ENCODE peak calls at places on chromosomes 5 and 9, in ten cellular contexts. S, V, C, Q, J, K, E, U, F and G are unnamed samples.

GRCh38 chr5:33685873-33686550 is 205.8 kb downstream of the ADAMTS12 start:
- DNase-seq in U (no peak), Q (no peak), V (no peak), J (no peak), C (no peak), S (no peak), K (no peak), E (no peak), F (no peak), G (no peak)

GRCh38 chr5:68344447-68345111 is 129.0 kb downstream of the PIK3R1 start:
- DNase-seq in S (no peak), E (no peak), F (no peak), U (no peak), Q (no peak), J (peak), V (no peak), C (peak), K (no peak), G (no peak)

GRCh38 chr9:125435776-125436612 is 174.4 kb downstream of the GAPVD1 start:
- DNase-seq in J (no peak), U (no peak), S (no peak), F (no peak), K (no peak), C (no peak), V (no peak), Q (no peak), E (no peak), G (no peak)

GRCh38 chr5:127320032-127320945 is 29.7 kb downstream of the MEGF10 start:
- DNase-seq in C (no peak), J (no peak), Q (no peak), V (no peak), E (no peak), U (no peak), K (no peak), F (no peak), S (no peak), G (no peak)

GRCh38 chr5:150780180-150780692 is 1.7 kb downstream of the SMIM3 start:
- DNase-seq in C (peak), Q (no peak), F (peak), E (no peak), S (no peak), U (no peak), J (peak), V (peak), K (peak), G (peak)

GRCh38 chr9:109315889-109316640 is 4.8 kb downstream of the EPB41L4B start:
- DNase-seq in U (no peak), V (peak), C (peak), Q (peak), K (no peak), S (no peak), F (peak), J (peak), E (no peak), G (peak)

GRCh38 chr5:146751781-146752401 is 126.7 kb downstream of the PPP2R2B start:
- DNase-seq in J (no peak), C (no peak), V (no peak), S (no peak), F (no peak), Q (no peak), U (no peak), E (no peak), K (no peak), G (no peak)

GRCh38 chr9:125189011-125189360 is 617 bp downstream of the PPP6C start:
- DNase-seq in S (no peak), C (no peak), F (peak), U (no peak), K (no peak), E (peak), V (no peak), J (peak), Q (no peak), G (no peak)

GRCh38 chr9:95316794-95317118 is 753 bp downstream of the FANCC start:
- DNase-seq in U (peak), S (no peak), F (peak), V (no peak), C (peak), J (peak), K (peak), E (peak), Q (peak), G (no peak)

GRCh38 chr9:114317665-114318357 is 5.1 kb upstream of the ORM1 start:
- DNase-seq in U (no peak), E (no peak), J (peak), K (peak), F (no peak), V (no peak), Q (no peak), S (peak), C (peak), G (peak)

GRCh38 chr5:90000351-90000750 is 409.2 kb downstream of the CETN3 start:
- DNase-seq in S (no peak), C (no peak), V (no peak), U (no peak), Q (no peak), J (no peak), K (no peak), E (no peak), F (no peak), G (no peak)

GRCh38 chr5:100904259-100904822 is 1.3 kb upstream of the ST8SIA4 start:
- DNase-seq in K (peak), S (no peak), C (no peak), F (no peak), E (no peak), J (peak), Q (no peak), U (no peak), V (no peak), G (no peak)

DNA sequence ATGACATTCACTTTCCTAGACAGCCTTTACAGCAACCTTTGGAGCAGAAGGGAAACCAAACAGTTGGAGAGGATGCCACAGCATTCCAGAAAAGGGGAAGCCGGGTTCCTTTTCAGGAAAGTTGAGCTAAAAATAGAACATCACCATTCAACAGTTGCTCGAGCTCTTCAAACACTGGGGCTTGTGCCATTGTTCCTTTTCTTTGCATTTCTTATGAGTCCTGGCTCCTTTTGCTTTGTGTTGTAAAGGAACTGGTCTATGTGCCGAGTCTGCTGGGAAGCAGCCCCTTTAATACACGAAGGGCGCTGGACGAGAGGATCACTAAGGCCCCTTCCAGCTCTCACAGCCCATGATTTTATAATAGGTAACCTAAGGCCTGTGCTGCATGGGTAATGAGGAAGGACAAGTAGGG is 23.3 kb downstream of the IQGAP2 start:
- DNase-seq in E (peak), F (no peak), K (no peak), U (no peak), C (no peak), S (no peak), Q (no peak), V (no peak), J (no peak), G (no peak)
- H3K27ac ChIP-seq in E (peak), F (no peak), K (no peak), U (peak), C (no peak), S (no peak), Q (no peak), V (no peak), J (no peak), G (no peak)

GRCh38 chr5:39518516-39518915 is 93.7 kb upstream of the DAB2 start:
- DNase-seq in F (no peak), K (no peak), V (no peak), C (peak), E (no peak), S (peak), J (no peak), U (no peak), Q (no peak), G (no peak)

GRCh38 chr5:39519566-39520231 is 94.9 kb upstream of the DAB2 start:
- DNase-seq in V (no peak), Q (no peak), F (no peak), S (no peak), E (no peak), C (peak), U (no peak), K (no peak), J (no peak), G (no peak)

GRCh38 chr5:39520232-39520572 is 95.4 kb upstream of the DAB2 start:
- DNase-seq in S (peak), J (no peak), F (no peak), E (no peak), K (no peak), V (no peak), C (peak), Q (no peak), U (no peak), G (no peak)

GRCh38 chr5:39521098-39521860 is 96.5 kb upstream of the DAB2 start:
- DNase-seq in C (no peak), V (no peak), K (no peak), E (no peak), F (no peak), Q (no peak), S (no peak), U (no peak), J (no peak), G (no peak)

DNA sequence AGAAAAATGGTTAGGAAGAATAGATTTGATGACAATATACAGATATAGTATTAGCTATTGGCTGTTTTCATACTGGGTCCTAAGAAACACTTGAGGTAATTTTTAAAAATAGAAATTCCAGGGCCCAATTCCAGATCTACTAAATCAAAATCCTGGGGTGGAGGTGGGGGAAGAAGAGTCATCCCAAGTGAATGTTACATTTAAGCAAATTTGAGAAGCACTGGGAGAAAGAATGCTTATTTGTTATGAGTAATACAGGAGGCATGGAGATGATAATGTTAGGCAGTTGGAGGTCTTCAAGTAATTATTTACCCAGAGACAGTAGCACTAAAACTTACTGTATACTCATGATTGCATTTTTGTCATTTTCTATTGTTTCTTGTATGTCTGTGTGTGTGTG is 93.0 kb upstream of the DAB2 start:
- DNase-seq in Q (peak), S (peak), E (no peak), U (no peak), J (peak), C (peak), K (no peak), F (no peak), V (no peak), G (no peak)
- H3K27ac ChIP-seq in Q (no peak), S (no peak), E (no peak), U (no peak), J (no peak), C (peak), K (no peak), F (no peak), V (no peak), G (no peak)

GRCh38 chr5:56686337-56687198 is 128.8 kb upstream of the MAP3K1 start:
- DNase-seq in Q (no peak), S (no peak), K (no peak), J (no peak), E (no peak), F (no peak), U (no peak), V (no peak), C (no peak), G (no peak)
- H3K27ac ChIP-seq in Q (no peak), S (no peak), K (no peak), J (no peak), E (no peak), F (no peak), U (no peak), V (no peak), C (no peak), G (no peak)

GRCh38 chr5:16737620-16738364 is 121.0 kb upstream of the RETREG1 start:
- DNase-seq in F (no peak), J (no peak), E (no peak), V (no peak), U (peak), S (no peak), K (no peak), Q (no peak), C (no peak), G (no peak)

GRCh38 chr5:16736158-16736994 is 119.6 kb upstream of the RETREG1 start:
- DNase-seq in U (no peak), V (no peak), C (peak), Q (no peak), J (peak), K (no peak), E (no peak), F (no peak), S (peak), G (no peak)

GRCh38 chr5:16733597-16733996 is 116.8 kb upstream of the RETREG1 start:
- DNase-seq in U (no peak), S (no peak), K (no peak), E (no peak), V (no peak), J (no peak), Q (no peak), C (no peak), F (no peak), G (no peak)

GRCh38 chr5:16737173-16737572 is 120.4 kb upstream of the RETREG1 start:
- DNase-seq in E (no peak), V (no peak), U (no peak), F (no peak), Q (no peak), S (no peak), K (no peak), J (no peak), C (no peak), G (no peak)

GRCh38 chr5:16735092-16735970 is 118.5 kb upstream of the RETREG1 start:
- DNase-seq in J (no peak), E (no peak), K (no peak), Q (no peak), V (no peak), F (no peak), U (no peak), C (no peak), S (no peak), G (no peak)
- H3K27ac ChIP-seq in J (no peak), E (peak), K (no peak), Q (peak), V (no peak), F (peak), U (peak), C (peak), S (peak), G (no peak)

DNA sequence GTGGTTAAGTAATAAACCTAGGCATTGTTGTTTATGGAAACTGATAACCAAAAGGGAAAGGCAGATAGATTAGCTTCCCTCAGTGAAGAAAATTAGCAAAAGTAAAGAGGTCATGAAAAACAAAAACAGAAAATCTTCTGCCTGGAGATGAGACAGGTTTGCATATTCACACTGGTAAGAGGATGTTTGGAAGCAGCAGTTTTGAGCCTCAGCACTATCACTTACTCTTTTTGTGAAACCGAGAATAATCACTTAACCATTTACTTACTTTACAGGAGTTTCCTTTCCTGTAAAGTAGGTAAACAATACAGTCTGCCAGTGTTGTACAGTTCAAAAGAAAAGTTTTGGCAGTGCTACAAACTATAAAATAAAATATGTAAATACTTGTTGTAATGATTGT is 35.5 kb upstream of the EMB start:
- DNase-seq in U (no peak), C (no peak), V (no peak), S (no peak), E (no peak), Q (no peak), J (no peak), F (no peak), K (no peak), G (no peak)
- H3K27ac ChIP-seq in U (no peak), C (no peak), V (no peak), S (no peak), E (no peak), Q (no peak), J (no peak), F (no peak), K (no peak), G (no peak)

DNA sequence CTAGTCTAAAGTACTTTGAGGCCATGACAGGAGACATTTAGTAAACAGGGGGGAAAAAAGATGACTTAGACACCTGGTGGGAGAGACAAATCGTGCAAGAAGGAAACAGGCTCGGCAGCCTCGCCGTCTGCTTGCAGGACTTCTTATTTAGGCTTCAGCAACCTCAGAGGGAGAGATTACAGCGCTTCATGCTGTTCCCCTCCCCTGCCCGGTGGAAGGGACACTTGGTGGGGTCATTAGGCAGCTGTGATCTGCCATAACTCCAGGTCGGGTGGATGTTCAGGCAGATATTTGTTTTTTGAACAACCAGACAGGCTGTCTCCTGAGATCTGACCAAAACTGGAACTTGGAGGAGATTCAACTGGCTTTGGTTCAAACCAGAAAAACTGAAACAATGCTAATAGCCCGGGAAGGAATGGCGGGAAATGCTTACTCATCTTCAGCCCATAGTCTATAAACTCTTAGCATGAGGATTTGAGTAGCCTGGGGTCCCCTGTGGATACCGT is 38.1 kb upstream of the CD180 start:
- DNase-seq in U (no peak), J (peak), V (no peak), E (no peak), Q (no peak), S (peak), C (peak), F (peak), K (peak), G (peak)
- H3K27ac ChIP-seq in U (no peak), J (peak), V (no peak), E (no peak), Q (peak), S (peak), C (peak), F (peak), K (peak), G (no peak)

DNA sequence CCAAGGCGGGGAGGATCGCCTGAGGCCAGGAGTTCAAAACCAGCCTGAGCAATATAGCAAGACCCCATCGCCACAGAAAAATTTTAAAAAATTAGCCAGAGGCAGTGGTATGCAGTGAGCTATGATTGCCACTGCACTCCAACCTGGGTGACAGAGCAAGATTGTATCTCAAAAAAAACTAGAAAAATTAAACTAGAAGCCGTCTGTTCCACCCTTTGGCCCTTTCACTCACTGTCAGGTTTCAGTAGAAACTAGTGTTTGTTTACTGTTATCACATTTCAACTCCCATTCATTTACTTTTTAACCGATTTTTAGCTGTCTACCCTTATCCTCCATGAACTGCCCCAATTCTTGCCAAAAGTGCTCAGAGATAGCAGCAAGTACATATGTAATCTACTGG is 8.3 kb downstream of the UGCG start:
- DNase-seq in F (no peak), C (no peak), V (no peak), J (no peak), E (no peak), S (no peak), Q (no peak), U (no peak), K (no peak), G (no peak)
- H3K27ac ChIP-seq in F (no peak), C (no peak), V (no peak), J (peak), E (no peak), S (no peak), Q (no peak), U (no peak), K (no peak), G (no peak)

DNA sequence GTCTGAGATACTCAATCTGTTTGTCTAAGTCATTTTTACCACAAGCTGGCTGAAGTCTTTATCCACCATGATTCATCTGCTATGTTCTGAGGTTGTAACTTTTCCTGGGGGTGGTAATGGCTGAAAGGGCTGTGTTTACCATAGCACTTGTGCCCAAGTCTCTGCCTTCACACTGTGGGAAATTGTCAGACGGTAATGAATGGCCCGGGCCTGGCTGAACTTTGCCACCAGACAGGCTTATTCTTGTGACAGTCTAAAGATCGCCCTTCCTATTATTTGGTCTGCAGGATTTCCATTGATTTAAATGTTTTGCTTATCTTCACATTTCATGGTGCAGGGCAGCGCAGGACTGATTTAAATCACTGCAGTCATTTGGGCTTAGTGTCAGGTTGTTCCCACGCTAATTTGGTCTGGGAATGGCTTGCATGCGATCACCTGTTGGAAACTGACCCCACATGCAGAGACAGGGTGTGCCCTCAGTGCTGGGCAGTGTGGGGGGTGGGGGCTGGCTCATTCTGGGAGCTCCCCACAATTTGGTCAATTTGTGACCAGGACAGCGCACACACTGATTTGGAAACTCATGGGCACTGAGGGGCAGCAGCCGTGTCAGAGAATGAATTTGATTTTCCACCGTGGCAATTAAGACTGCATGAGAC is 109.3 kb upstream of the ICE1 start:
- DNase-seq in K (no peak), S (no peak), V (no peak), E (no peak), F (no peak), C (peak), Q (no peak), J (no peak), U (no peak), G (no peak)
- H3K27ac ChIP-seq in K (no peak), S (no peak), V (no peak), E (no peak), F (no peak), C (no peak), Q (no peak), J (no peak), U (peak), G (no peak)

GRCh38 chr5:154786414-154786813 is 31.2 kb downstream of the LARP1 start:
- DNase-seq in J (no peak), F (no peak), C (peak), Q (no peak), E (no peak), K (no peak), V (no peak), S (no peak), U (no peak), G (no peak)
- H3K27ac ChIP-seq in J (peak), F (peak), C (no peak), Q (no peak), E (no peak), K (no peak), V (no peak), S (no peak), U (no peak), G (no peak)

GRCh38 chr9:38038307-38039089 is 30.5 kb downstream of the SHB start:
- DNase-seq in C (no peak), K (no peak), J (no peak), F (no peak), E (no peak), V (no peak), S (no peak), U (no peak), Q (no peak), G (no peak)
- H3K27ac ChIP-seq in C (peak), K (peak), J (peak), F (peak), E (no peak), V (peak), S (peak), U (no peak), Q (peak), G (no peak)